ENCODE peak calls at places on chromosome 12, in eight cellular contexts. G, H, C, F, V, Q, D and X are unnamed samples.

GRCh38 chr12:117778656-117779055 is 190.1 kb downstream of the KSR2 start:
- DNase-seq in G (no peak), H (no peak), C (no peak), F (no peak), V (no peak), Q (no peak), D (no peak), X (no peak)

GRCh38 chr12:27869567-27869966 is 89.5 kb upstream of the MANSC4 start:
- DNase-seq in G (no peak), H (peak), C (no peak), F (no peak), V (no peak), Q (no peak), D (no peak), X (no peak)

GRCh38 chr12:89461649-89462612 is 62.7 kb downstream of the GALNT4 start:
- DNase-seq in G (no peak), H (peak), C (no peak), F (peak), V (peak), Q (no peak), D (no peak), X (no peak)

GRCh38 chr12:32560520-32560919 is 118.6 kb upstream of the DNM1L start:
- DNase-seq in G (no peak), H (no peak), C (no peak), F (no peak), V (no peak), Q (no peak), D (no peak), X (no peak)

GRCh38 chr12:68871899-68872298 is 61.1 kb downstream of the CPM start:
- DNase-seq in G (no peak), H (peak), C (no peak), F (no peak), V (no peak), Q (no peak), D (no peak), X (no peak)

GRCh38 chr12:80818878-80819277 is 102.2 kb downstream of the MYF5 start:
- DNase-seq in G (no peak), H (no peak), C (no peak), F (no peak), V (no peak), Q (no peak), D (no peak), X (no peak)

GRCh38 chr12:84070311-84070710 is 842.3 kb downstream of the SLC6A15 start:
- DNase-seq in G (peak), H (peak), C (no peak), F (peak), V (no peak), Q (peak), D (peak), X (no peak)

GRCh38 chr12:99598785-99599184 is 48.8 kb upstream of the GARIN6 start:
- DNase-seq in G (no peak), H (no peak), C (no peak), F (no peak), V (no peak), Q (no peak), D (no peak), X (no peak)

GRCh38 chr12:29782285-29782820 is 1.4 kb downstream of the TMTC1 start:
- DNase-seq in G (no peak), H (peak), C (no peak), F (peak), V (peak), Q (no peak), D (peak), X (no peak)

GRCh38 chr12:3777206-3777809 is 24.4 kb upstream of the CRACR2A start:
- DNase-seq in G (no peak), H (peak), C (no peak), F (no peak), V (peak), Q (no peak), D (peak), X (no peak)

GRCh38 chr12:120240495-120240833 is 25.1 kb downstream of the PXN start:
- DNase-seq in G (no peak), H (no peak), C (no peak), F (no peak), V (no peak), Q (no peak), D (no peak), X (no peak)

GRCh38 chr12:46209914-46210834 is 58.7 kb downstream of the SLC38A1 start:
- DNase-seq in G (peak), H (no peak), C (peak), F (no peak), V (no peak), Q (no peak), D (peak), X (no peak)

GRCh38 chr12:123085730-123086487 is 65.0 kb downstream of the PITPNM2 start:
- DNase-seq in G (no peak), H (peak), C (no peak), F (no peak), V (no peak), Q (no peak), D (peak), X (no peak)

GRCh38 chr12:96233941-96234461 is 39.8 kb downstream of the ELK3 start:
- DNase-seq in G (peak), H (peak), C (no peak), F (peak), V (peak), Q (no peak), D (peak), X (peak)

GRCh38 chr12:64733857-64734256 is 25.3 kb downstream of the GNS start:
- DNase-seq in G (no peak), H (peak), C (no peak), F (no peak), V (no peak), Q (no peak), D (peak), X (no peak)

GRCh38 chr12:85310456-85311076 is 30.5 kb downstream of the ALX1 start:
- DNase-seq in G (no peak), H (peak), C (no peak), F (no peak), V (no peak), Q (no peak), D (no peak), X (no peak)

GRCh38 chr12:19382563-19382962 is 56.7 kb upstream of the AEBP2 start:
- DNase-seq in G (no peak), H (no peak), C (no peak), F (no peak), V (no peak), Q (no peak), D (no peak), X (no peak)

GRCh38 chr12:123895477-123895876 is 77.2 kb downstream of the CCDC92 start:
- DNase-seq in G (no peak), H (no peak), C (no peak), F (no peak), V (no peak), Q (no peak), D (no peak), X (no peak)

GRCh38 chr12:75837700-75838099 is 193.9 kb downstream of the PHLDA1 start:
- DNase-seq in G (no peak), H (no peak), C (no peak), F (no peak), V (no peak), Q (no peak), D (peak), X (no peak)

GRCh38 chr12:752673-753400 is 458 bp downstream of the WNK1 start:
- DNase-seq in G (no peak), H (peak), C (peak), F (no peak), V (peak), Q (no peak), D (peak), X (no peak)

GRCh38 chr12:12456637-12457036 is 99.8 kb downstream of the BORCS5 start:
- DNase-seq in G (no peak), H (peak), C (no peak), F (peak), V (no peak), Q (peak), D (no peak), X (no peak)

GRCh38 chr12:108255203-108255602 is 83.9 kb downstream of the CMKLR1 start:
- DNase-seq in G (no peak), H (no peak), C (no peak), F (no peak), V (no peak), Q (no peak), D (no peak), X (no peak)

GRCh38 chr12:85065816-85066482 is 29.8 kb downstream of the LRRIQ1 start:
- DNase-seq in G (no peak), H (no peak), C (no peak), F (no peak), V (no peak), Q (no peak), D (no peak), X (no peak)

GRCh38 chr12:101768781-101769180 is 29.5 kb upstream of the SYCP3 start:
- DNase-seq in G (no peak), H (no peak), C (no peak), F (no peak), V (no peak), Q (no peak), D (no peak), X (no peak)

GRCh38 chr12:125852116-125852515 is 786.9 kb downstream of the AACS start:
- DNase-seq in G (no peak), H (no peak), C (no peak), F (no peak), V (no peak), Q (no peak), D (no peak), X (no peak)

GRCh38 chr12:52493172-52493571 is at the start of gene KRT6A:
- DNase-seq in G (no peak), H (peak), C (no peak), F (no peak), V (no peak), Q (no peak), D (no peak), X (peak)
- H3K4me3 ChIP-seq in G (no peak), H (no peak), C (no peak), F (no peak), V (no peak), Q (no peak), D (no peak), X (no peak)

GRCh38 chr12:26226629-26227375 is 31.4 kb downstream of the SSPN start:
- DNase-seq in G (peak), H (peak), C (no peak), F (no peak), V (peak), Q (no peak), D (peak), X (no peak)
- H3K4me3 ChIP-seq in G (peak), H (peak), C (no peak), F (peak), V (peak), Q (peak), D (no peak), X (peak)

DNA sequence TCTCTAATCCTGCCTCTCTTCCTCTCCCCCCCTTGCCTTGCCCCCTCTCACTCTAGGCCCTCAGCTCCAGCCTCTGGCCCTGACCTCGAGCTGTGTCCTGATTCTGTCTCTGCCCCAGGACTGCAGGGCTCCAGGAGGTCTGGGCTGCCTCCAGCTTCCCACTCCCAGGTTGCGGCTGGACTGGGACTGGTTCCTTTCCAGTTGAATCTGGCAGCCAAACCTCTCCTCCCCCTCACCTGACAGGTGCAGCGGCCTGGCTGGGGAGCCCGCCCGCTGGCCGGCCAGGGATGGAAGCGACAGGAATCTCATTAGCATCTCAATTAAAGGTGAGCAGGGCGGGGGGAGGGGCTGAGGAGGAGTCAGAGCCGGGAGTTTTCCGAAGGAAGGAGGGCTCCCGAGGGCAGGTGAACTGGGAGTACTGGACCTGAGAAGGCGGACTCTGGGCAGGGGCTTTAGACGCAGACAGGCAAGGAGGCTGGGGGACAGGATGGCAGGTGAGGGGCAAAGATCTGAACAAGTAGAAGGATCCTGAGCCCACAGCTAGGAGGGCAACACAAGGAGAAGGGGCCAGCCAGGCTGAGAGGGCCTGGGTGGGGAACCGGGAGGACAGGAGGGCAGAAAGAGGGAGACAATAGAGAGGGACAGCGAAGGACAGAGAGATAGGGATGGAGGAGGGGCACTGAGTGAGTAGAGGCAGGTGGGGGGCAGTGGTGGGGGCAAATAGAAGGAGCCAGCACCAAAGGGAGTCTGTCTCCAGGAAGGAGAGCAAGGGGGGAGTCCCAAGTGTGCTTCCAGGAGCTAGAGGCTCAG is at the start of gene SCNN1A:
- DNase-seq in G (peak), H (no peak), C (no peak), F (no peak), V (peak), Q (no peak), D (peak), X (no peak)
- H3K4me3 ChIP-seq in G (no peak), H (no peak), C (no peak), F (no peak), V (no peak), Q (no peak), D (no peak), X (no peak)

DNA sequence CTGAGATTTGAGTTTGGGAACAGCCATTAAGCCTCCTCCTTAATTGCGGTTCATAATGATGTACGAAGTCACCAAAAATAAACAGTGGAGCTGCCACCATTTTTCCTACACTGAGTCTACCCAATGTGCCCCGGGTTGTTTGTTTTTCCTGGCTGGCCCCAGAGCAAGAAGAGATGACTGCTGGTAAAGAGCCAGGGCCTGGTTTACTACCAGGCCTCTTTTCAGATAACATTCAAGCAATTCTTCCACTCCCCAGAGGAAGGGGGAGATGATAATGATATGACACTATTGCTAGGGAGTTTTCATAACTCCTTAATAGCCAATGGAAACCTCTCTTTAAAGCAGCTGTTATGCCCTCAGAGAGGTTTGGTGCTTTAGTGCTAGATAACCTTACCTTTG is 42.3 kb downstream of the BRAP start:
- DNase-seq in G (no peak), H (no peak), C (no peak), F (no peak), V (peak), Q (peak), D (peak), X (no peak)
- H3K4me3 ChIP-seq in G (no peak), H (no peak), C (no peak), F (no peak), V (no peak), Q (no peak), D (no peak), X (no peak)

GRCh38 chr12:2359725-2360629 is 307.2 kb downstream of the CACNA1C start:
- DNase-seq in G (no peak), H (no peak), C (no peak), F (no peak), V (no peak), Q (no peak), D (no peak), X (no peak)

GRCh38 chr12:2360630-2361170 is 307.9 kb downstream of the CACNA1C start:
- DNase-seq in G (no peak), H (no peak), C (no peak), F (no peak), V (no peak), Q (no peak), D (no peak), X (no peak)

GRCh38 chr12:2356601-2357125 is 303.9 kb downstream of the CACNA1C start:
- DNase-seq in G (no peak), H (no peak), C (no peak), F (no peak), V (no peak), Q (no peak), D (no peak), X (no peak)

GRCh38 chr12:2355604-2356003 is 302.8 kb downstream of the CACNA1C start:
- DNase-seq in G (no peak), H (no peak), C (no peak), F (no peak), V (no peak), Q (no peak), D (no peak), X (no peak)

DNA sequence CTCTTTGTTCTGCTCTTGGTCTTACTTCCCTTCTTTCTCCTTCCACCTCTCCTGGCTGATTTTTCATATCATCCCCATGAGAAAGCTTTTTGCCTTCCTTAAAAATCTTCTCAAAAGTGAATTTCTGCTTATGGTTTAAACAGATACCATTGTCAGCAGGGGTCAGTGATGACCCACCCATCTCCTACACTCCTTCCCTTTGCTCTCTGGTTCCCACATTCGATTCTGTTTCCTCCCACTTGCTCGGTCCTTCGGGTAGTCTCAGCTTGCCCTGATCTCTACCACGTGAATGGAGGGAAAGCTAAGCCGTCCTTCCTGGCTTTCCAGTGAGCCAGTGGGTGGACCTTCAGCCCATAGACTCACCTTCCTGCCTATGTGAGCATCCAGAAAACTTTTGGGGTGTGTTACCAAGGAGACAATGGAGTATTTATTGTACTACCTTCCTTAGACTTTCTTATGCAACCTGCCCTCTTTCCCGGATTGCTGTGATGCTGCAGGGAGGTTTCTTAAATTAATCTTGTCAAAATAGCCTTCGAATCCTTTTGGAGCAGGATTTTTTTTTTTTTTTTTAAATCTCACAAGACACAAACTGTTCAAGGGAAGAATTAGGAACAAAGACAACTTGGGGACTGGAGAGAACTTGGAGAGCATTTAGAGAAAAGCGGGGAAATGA is 306.3 kb downstream of the CACNA1C start:
- DNase-seq in G (no peak), H (no peak), C (no peak), F (no peak), V (no peak), Q (no peak), D (no peak), X (no peak)
- H3K4me3 ChIP-seq in G (no peak), H (no peak), C (no peak), F (no peak), V (no peak), Q (no peak), D (no peak), X (no peak)

DNA sequence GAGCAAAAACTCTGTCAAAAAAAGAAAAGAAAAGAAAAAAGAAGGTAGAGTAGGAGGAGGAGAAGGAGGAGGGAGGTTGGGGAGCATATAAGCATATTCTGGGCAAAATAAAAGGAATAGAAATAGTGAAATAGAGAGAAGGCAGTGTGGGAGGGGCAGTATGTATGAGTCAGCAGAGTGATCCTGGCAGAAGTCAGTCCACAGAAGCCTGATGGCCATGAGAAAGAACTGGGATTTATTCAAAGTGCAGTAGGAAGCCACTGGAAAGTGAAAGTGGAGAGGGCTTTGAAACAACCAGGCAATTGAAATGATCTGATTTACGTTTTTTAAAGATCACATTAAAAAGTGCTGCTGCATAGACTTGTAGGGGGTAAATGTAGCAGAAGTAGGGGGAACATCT is 368.6 kb upstream of the USP15 start:
- DNase-seq in G (no peak), H (peak), C (no peak), F (no peak), V (peak), Q (no peak), D (no peak), X (no peak)
- H3K4me3 ChIP-seq in G (no peak), H (no peak), C (no peak), F (no peak), V (no peak), Q (no peak), D (no peak), X (no peak)

GRCh38 chr12:56574210-56574609 is 52.6 kb downstream of the RBMS2 start:
- DNase-seq in G (no peak), H (peak), C (no peak), F (no peak), V (no peak), Q (no peak), D (no peak), X (no peak)

GRCh38 chr12:56565510-56566101 is 44.0 kb downstream of the RBMS2 start:
- DNase-seq in G (peak), H (peak), C (no peak), F (peak), V (peak), Q (peak), D (peak), X (no peak)

DNA sequence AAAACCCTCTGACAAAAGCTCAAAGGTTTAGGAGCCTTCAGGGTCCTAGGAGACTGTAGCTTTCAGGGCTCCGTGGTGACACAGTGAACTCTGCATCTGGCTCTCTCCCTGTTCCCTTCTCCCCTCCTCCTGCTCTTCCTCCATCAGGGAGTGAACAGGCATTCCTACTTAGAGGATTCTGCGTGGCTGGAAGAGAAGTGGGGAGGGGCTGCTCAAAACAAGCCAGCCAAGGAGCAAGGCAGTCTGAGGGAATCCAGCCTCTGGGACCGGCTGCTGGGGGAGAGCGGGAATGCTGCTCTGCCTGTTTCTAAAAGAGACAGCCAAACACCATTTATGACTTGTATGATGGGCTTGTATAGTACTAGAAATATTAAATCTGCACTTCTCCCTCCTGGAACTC is 49.5 kb downstream of the RBMS2 start:
- DNase-seq in G (no peak), H (no peak), C (no peak), F (no peak), V (peak), Q (no peak), D (no peak), X (no peak)
- H3K4me3 ChIP-seq in G (no peak), H (no peak), C (no peak), F (no peak), V (no peak), Q (no peak), D (no peak), X (no peak)

GRCh38 chr12:31017535-31017934 is 56.1 kb upstream of the DDX11 start:
- DNase-seq in G (no peak), H (no peak), C (no peak), F (no peak), V (no peak), Q (no peak), D (no peak), X (no peak)
- H3K4me3 ChIP-seq in G (no peak), H (no peak), C (no peak), F (no peak), V (no peak), Q (no peak), D (no peak), X (no peak)